ENCODE peak calls at places on chromosomes 7 and 10, in five cellular contexts. S, A, W, J and I are unnamed samples.

GRCh38 chr7:32108651-32109050 is 38.4 kb upstream of the PDE1C start:
- DNase-seq in W (no peak), S (no peak), J (no peak), A (no peak), I (no peak)

GRCh38 chr10:102624751-102625330 is 19.4 kb upstream of the TRIM8 start:
- DNase-seq in S (no peak), J (no peak), W (no peak), A (no peak), I (no peak)

GRCh38 chr10:44857363-44858016 is 53.6 kb upstream of the TMEM72 start:
- DNase-seq in S (peak), W (peak), A (peak), J (no peak), I (peak)

GRCh38 chr7:148334441-148334956 is 256.1 kb upstream of the C7orf33 start:
- DNase-seq in S (no peak), J (no peak), W (no peak), A (no peak), I (no peak)

GRCh38 chr7:28807396-28807994 is 150.6 kb downstream of the TRIL start:
- DNase-seq in S (no peak), A (no peak), W (no peak), J (no peak), I (no peak)

GRCh38 chr10:75347211-75347610 is 54.4 kb downstream of the ZNF503 start:
- DNase-seq in J (no peak), S (no peak), A (no peak), W (no peak), I (no peak)

GRCh38 chr10:31017534-31018361 is 13.9 kb downstream of the ZNF438 start:
- DNase-seq in A (no peak), J (no peak), W (no peak), S (no peak), I (no peak)

GRCh38 chr10:42954776-42955492 is 121.9 kb upstream of the RET start:
- DNase-seq in S (peak), J (no peak), W (no peak), A (no peak), I (no peak)

GRCh38 chr7:117273325-117274292 is 49.2 kb downstream of the WNT2 start:
- DNase-seq in S (no peak), J (no peak), W (no peak), A (no peak), I (peak)

GRCh38 chr10:62017141-62017870 is 115.8 kb downstream of the ARID5B start:
- DNase-seq in W (no peak), S (no peak), A (no peak), J (no peak), I (no peak)

GRCh38 chr7:154451480-154452457 is 399.6 kb downstream of the DPP6 start:
- DNase-seq in W (peak), A (no peak), J (no peak), S (no peak), I (no peak)

GRCh38 chr10:116636976-116637375 is 16.2 kb downstream of the PNLIPRP2 start:
- DNase-seq in A (no peak), J (no peak), S (no peak), W (no peak), I (no peak)

GRCh38 chr7:49513939-49514338 is 259.5 kb upstream of the VWC2 start:
- DNase-seq in S (no peak), A (no peak), J (no peak), W (no peak), I (no peak)

GRCh38 chr7:70812511-70812910 is 319.4 kb upstream of the GALNT17 start:
- DNase-seq in W (no peak), J (no peak), S (no peak), A (peak), I (no peak)

GRCh38 chr10:99399664-99400063 is 30.8 kb downstream of the GOT1 start:
- DNase-seq in J (no peak), W (no peak), A (no peak), S (no peak), I (no peak)

GRCh38 chr7:1227814-1228534 is 4.7 kb upstream of the UNCX start:
- DNase-seq in S (peak), J (no peak), W (no peak), A (no peak), I (no peak)

GRCh38 chr10:72013202-72013945 is 49.2 kb downstream of the CHST3 start:
- DNase-seq in S (no peak), J (no peak), A (no peak), W (no peak), I (no peak)

GRCh38 chr7:104252409-104253134 is 44.8 kb upstream of the ORC5 start:
- DNase-seq in S (no peak), J (no peak), A (peak), W (no peak), I (peak)

GRCh38 chr7:80428161-80429054 is 83.5 kb downstream of the GNAT3 start:
- DNase-seq in J (no peak), S (no peak), A (peak), W (peak), I (peak)

GRCh38 chr7:102404005-102404861 is 8.1 kb downstream of the PRKRIP1 start:
- DNase-seq in W (peak), J (no peak), A (peak), S (peak), I (peak)

GRCh38 chr10:107409517-107409916 is 245.0 kb upstream of the SORCS1 start:
- DNase-seq in A (no peak), W (peak), S (no peak), J (no peak), I (no peak)

GRCh38 chr7:158723266-158723665 is 18.7 kb upstream of the NCAPG2 start:
- DNase-seq in W (no peak), J (no peak), S (peak), A (no peak), I (no peak)

GRCh38 chr7:143279186-143280098 is 5.3 kb upstream of the TMEM139 start:
- DNase-seq in S (no peak), W (no peak), J (no peak), A (peak), I (no peak)

GRCh38 chr7:139118803-139119485 is 9.4 kb upstream of the ZC3HAV1 start:
- DNase-seq in W (no peak), A (no peak), S (no peak), J (peak), I (peak)

GRCh38 chr10:35423505-35424306 is 87.4 kb downstream of the CCNY start:
- DNase-seq in A (no peak), S (no peak), J (no peak), W (no peak), I (no peak)

GRCh38 chr10:49700997-49701396 is 21.5 kb downstream of the C10orf53 start:
- DNase-seq in S (no peak), A (no peak), W (no peak), J (no peak), I (peak)

GRCh38 chr10:22606164-22606614 is 108.2 kb downstream of the PIP4K2A start:
- DNase-seq in W (no peak), J (peak), A (peak), S (no peak), I (no peak)

GRCh38 chr7:47737606-47738005 is 155.7 kb upstream of the TNS3 start:
- DNase-seq in J (no peak), S (no peak), W (no peak), A (no peak), I (no peak)

GRCh38 chr10:104117839-104118323 is 4.1 kb upstream of the SFR1 start:
- DNase-seq in W (no peak), J (no peak), S (no peak), A (no peak), I (no peak)
- TF ChIP-seq SUZ12 in W (no peak), J (no peak), S (no peak), A (no peak), I (no peak)

DNA sequence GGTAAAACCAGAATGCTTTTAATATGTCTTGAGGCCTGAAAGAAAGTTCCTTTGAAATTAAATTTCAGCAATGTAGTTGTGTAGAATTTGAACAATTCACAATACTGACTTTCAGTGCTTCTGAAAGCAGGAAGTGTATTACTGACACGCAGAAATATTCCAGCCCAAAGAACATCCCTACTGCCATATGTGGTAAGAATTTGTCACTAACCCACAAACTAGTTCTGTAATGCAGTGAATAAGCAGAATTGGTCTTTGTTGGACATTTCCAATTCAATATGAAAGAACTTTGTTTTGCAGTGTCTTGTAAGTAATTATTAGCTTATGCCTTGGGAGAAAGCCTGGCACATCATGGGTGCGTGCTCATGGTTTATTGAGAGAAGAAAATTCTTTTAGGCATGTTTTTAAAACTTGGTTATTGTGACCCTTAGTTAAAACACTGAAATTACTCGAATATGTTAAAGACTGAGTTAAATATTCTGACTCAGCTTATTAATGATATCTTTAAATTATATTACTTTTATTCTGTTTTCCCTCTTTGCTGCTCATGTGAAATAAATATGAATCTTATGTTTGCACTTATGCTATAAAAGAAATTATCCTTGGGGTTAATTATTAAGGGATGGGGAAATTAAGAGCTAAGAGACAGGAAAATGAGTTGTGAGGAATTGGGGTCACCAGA is 33.4 kb downstream of the PTPN12 start:
- DNase-seq in S (no peak), A (peak), W (no peak), J (no peak), I (no peak)
- TF ChIP-seq SUZ12 in S (no peak), A (no peak), W (no peak), J (no peak), I (no peak)

DNA sequence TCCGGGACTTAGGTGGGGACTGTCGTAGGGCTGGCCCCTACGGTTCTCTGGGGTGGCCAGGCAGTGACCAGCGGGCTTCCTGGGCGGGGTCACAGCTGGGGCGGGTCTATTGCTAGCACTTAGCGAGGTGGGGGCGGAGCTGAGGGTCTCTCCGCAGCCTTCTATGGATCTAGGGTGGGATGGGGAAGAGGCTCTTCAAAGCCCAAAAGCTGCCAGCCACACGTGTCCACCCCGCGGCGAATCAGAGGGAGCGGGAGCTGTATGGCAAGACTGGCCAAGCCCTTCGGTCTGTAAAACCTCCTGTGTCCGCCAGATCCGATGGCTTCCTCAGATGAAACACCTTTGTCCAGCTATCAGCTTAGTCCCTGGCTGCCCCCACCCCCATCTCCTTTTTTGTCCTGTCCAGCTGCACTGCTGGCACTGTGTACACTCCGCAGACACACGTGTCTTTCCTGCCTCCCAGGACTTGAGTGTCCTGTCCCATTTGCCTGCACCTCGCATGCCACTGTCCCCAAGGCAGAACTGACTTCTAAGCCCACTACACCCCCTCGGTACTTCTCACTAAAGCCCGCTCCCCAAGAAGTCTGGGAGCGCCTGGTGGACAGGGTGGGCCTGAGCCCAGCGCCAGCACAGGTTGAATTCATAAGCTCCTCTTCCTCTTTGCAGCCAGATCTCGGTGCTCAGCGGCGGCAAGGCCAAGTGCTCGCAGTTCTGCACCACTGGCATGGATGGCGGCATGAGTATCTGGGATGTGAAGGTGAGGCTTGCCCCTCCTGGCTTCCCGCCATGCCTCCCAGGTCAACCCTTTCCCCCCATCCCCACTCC is 14.8 kb downstream of the PDAP1 start:
- DNase-seq in W (peak), S (peak), J (no peak), A (no peak), I (no peak)
- TF ChIP-seq SUZ12 in W (no peak), S (no peak), J (no peak), A (no peak), I (no peak)

GRCh38 chr10:111968624-111969023 is 214.9 kb downstream of the GPAM start:
- DNase-seq in W (no peak), S (no peak), J (no peak), A (no peak), I (no peak)
- TF ChIP-seq SUZ12 in W (no peak), S (no peak), J (no peak), A (no peak), I (no peak)